ENCODE peak calls at places on chromosomes 13 and 19, in four cellular contexts. E, D, Q and B are unnamed samples.

GRCh38 chr13:50386527-50387123 is 371.4 kb downstream of the KCNRG start:
- DNase-seq in Q (peak), E (no peak), D (no peak), B (peak)

GRCh38 chr13:21583496-21583895 is 20.5 kb downstream of the MICU2 start:
- DNase-seq in D (no peak), E (no peak), Q (no peak), B (peak)

GRCh38 chr13:63190219-63190618 is 1774.6 kb upstream of the PCDH20 start:
- DNase-seq in E (peak), D (no peak), Q (no peak), B (no peak)

GRCh38 chr13:50592412-50593145 is 250.9 kb downstream of the DLEU7 start:
- DNase-seq in Q (no peak), E (no peak), D (no peak), B (peak)

GRCh38 chr19:33621811-33622504 is at the start of gene CHST8:
- DNase-seq in Q (no peak), D (no peak), E (peak), B (no peak)

GRCh38 chr13:27442797-27443196 is 7.6 kb downstream of the MTIF3 start:
- DNase-seq in Q (no peak), D (no peak), E (no peak), B (no peak)

GRCh38 chr13:99774644-99775043 is 196.9 kb downstream of the ZIC5 start:
- DNase-seq in Q (no peak), E (no peak), D (no peak), B (no peak)

GRCh38 chr19:7897289-7897688 is 6.4 kb upstream of the MAP2K7 start:
- DNase-seq in E (no peak), Q (no peak), D (no peak), B (peak)

GRCh38 chr13:112346173-112346898 is 29.8 kb upstream of the SPACA7 start:
- DNase-seq in D (no peak), Q (no peak), E (peak), B (no peak)

GRCh38 chr19:39843919-39844793 is 2.0 kb downstream of the FBL start:
- DNase-seq in E (no peak), Q (no peak), D (no peak), B (no peak)

GRCh38 chr19:27758626-27759505 is 1454.1 kb downstream of the UQCRFS1 start:
- DNase-seq in E (no peak), D (no peak), Q (no peak), B (no peak)

GRCh38 chr19:1847684-1848398 is 442 bp downstream of the REXO1 start:
- DNase-seq in Q (no peak), D (no peak), E (peak), B (peak)